ENCODE peak calls at places on chromosomes 4 and X, in nine cellular contexts. K is breast epithelium; A is hepatocyte; R is SK-N-SH; O is transverse colon; J is Caco-2; C is thoracic aorta; X is endodermal cell; G is CD8-positive, alpha-beta T cell. U is an unnamed sample.
A peak's percentile ranks its signal among the peaks of the same experiment; 100 is the strongest.

GRCh38 chr4:1309261-1310010 is 19.7 kb downstream of the MAEA start:
- DNase-seq in C (peak; percentile 80), A (peak; percentile 93), K (peak; percentile 76), R (peak; percentile 99), G (peak; percentile 63), O (peak; percentile 79), J (no peak), X (peak; percentile 98), U (peak; percentile 32)

GRCh38 chr4:176534566-176534965 is 214.8 kb downstream of the SPCS3 start:
- DNase-seq in G (no peak), R (no peak), K (no peak), O (no peak), J (no peak), C (no peak), X (no peak), A (no peak), U (no peak)

GRCh38 chr4:173074501-173074946 is 94.1 kb upstream of the GALNT7 start:
- DNase-seq in C (no peak), X (peak; percentile 90), G (no peak), K (no peak), A (peak; percentile 68), J (peak; percentile 5), O (no peak), R (no peak), U (no peak)

GRCh38 chr4:169270810-169271691 is at the start of gene SH3RF1:
- DNase-seq in X (peak; percentile 89), A (peak; percentile 92), R (peak; percentile 91), C (peak; percentile 66), G (no peak), O (peak; percentile 88), J (peak; percentile 89), K (peak; percentile 86), U (peak; percentile 85)

GRCh38 chrX:1618689-1619088 is 3.8 kb downstream of the ASMT start:
- DNase-seq in X (peak; percentile 96), J (no peak), O (no peak), A (no peak), K (no peak), G (no peak), C (no peak), R (no peak), U (no peak)

GRCh38 chrX:14801136-14801535 is 71.7 kb downstream of the FANCB start:
- DNase-seq in K (no peak), R (no peak), A (no peak), X (no peak), C (no peak), O (no peak), J (no peak), G (no peak), U (no peak)

GRCh38 chr4:131649227-131649626 is 1499.9 kb upstream of the PCDH10 start:
- DNase-seq in A (no peak), K (no peak), G (no peak), J (no peak), X (no peak), R (no peak), C (no peak), O (no peak), U (no peak)

GRCh38 chr4:179492260-179492844 is 2050.1 kb upstream of the AGA start:
- DNase-seq in A (no peak), J (no peak), C (no peak), G (no peak), O (no peak), R (no peak), K (no peak), X (no peak), U (no peak)

GRCh38 chr4:40521957-40522356 is 107.7 kb downstream of the RBM47 start:
- DNase-seq in J (no peak), K (no peak), A (no peak), R (no peak), X (no peak), O (no peak), G (no peak), C (no peak), U (no peak)

GRCh38 chr4:39846135-39846534 is 131.6 kb downstream of the PDS5A start:
- DNase-seq in A (no peak), G (no peak), X (no peak), R (no peak), J (no peak), C (no peak), K (no peak), O (peak; percentile 13), U (no peak)

GRCh38 chrX:20026278-20026677 is 35.4 kb upstream of the BCLAF3 start:
- DNase-seq in O (no peak), C (no peak), R (no peak), K (no peak), A (no peak), J (no peak), X (no peak), G (no peak), U (no peak)

GRCh38 chr4:130074096-130074495 is 978.1 kb downstream of the C4orf33 start:
- DNase-seq in C (no peak), G (no peak), K (no peak), A (no peak), X (no peak), O (no peak), J (no peak), R (no peak), U (peak; percentile 54)

GRCh38 chr4:102809190-102809589 is 18.2 kb downstream of the UBE2D3 start:
- DNase-seq in X (no peak), A (no peak), R (no peak), G (no peak), J (no peak), O (no peak), K (no peak), C (no peak), U (no peak)

GRCh38 chr4:102807345-102807744 is 20.0 kb downstream of the UBE2D3 start:
- DNase-seq in R (no peak), A (no peak), X (no peak), J (no peak), O (no peak), C (no peak), K (no peak), G (no peak), U (no peak)

GRCh38 chr4:102808009-102808408 is 19.3 kb downstream of the UBE2D3 start:
- DNase-seq in C (no peak), K (no peak), G (no peak), R (no peak), X (no peak), A (no peak), J (no peak), O (no peak), U (no peak)

GRCh38 chr4:102809691-102810090 is 17.7 kb downstream of the UBE2D3 start:
- DNase-seq in X (no peak), R (no peak), C (no peak), J (no peak), A (no peak), K (no peak), O (no peak), G (no peak), U (no peak)
- H3K4me1 ChIP-seq in X (no peaks in the 10 kb centered on the region), R (no peaks in the 10 kb centered on the region), C (peaks cover 55% of the 10 kb centered on the region), J (no peaks in the 10 kb centered on the region), A (no peaks in the 10 kb centered on the region), K (peaks cover 5% of the 10 kb centered on the region), O (peaks cover 12% of the 10 kb centered on the region), G (peaks cover 68% of the 10 kb centered on the region), U (no peaks in the 10 kb centered on the region)

GRCh38 chr4:242121-242848 is 63.0 kb downstream of the ZNF732 start:
- DNase-seq in O (peak; percentile 70), C (no peak), J (peak; percentile 31), K (peak; percentile 53), A (peak; percentile 35), G (peak; percentile 64), R (no peak), X (peak; percentile 64), U (peak; percentile 82)
- H3K9me3 ChIP-seq in O (peaks cover 5% of the 10 kb centered on the region), C (peaks cover 2% of the 10 kb centered on the region), J (peaks cover 16% of the 10 kb centered on the region), K (peaks cover 4% of the 10 kb centered on the region), A (no peaks in the 10 kb centered on the region), G (no peaks in the 10 kb centered on the region), R (peaks cover 14% of the 10 kb centered on the region), X (peaks cover 97% of the 10 kb centered on the region), U (peaks cover 1% of the 10 kb centered on the region)

GRCh38 chr4:184666670-184667069 is 17.1 kb downstream of the PRIMPOL start:
- DNase-seq in A (no peak), J (no peak), X (no peak), R (no peak), O (no peak), C (no peak), G (no peak), K (no peak), U (peak; percentile 96)

GRCh38 chr4:184669251-184669650 is 19.7 kb downstream of the PRIMPOL start:
- DNase-seq in R (no peak), A (no peak), C (no peak), X (no peak), J (no peak), O (no peak), G (no peak), K (no peak), U (no peak)

GRCh38 chr4:184668096-184668495 is 18.6 kb downstream of the PRIMPOL start:
- DNase-seq in G (no peak), O (no peak), J (no peak), A (no peak), K (no peak), R (no peak), X (no peak), C (no peak), U (no peak)

GRCh38 chr4:184671101-184671500 is 21.6 kb downstream of the PRIMPOL start:
- DNase-seq in R (no peak), J (no peak), O (peak; percentile 47), C (no peak), X (no peak), K (no peak), G (no peak), A (no peak), U (no peak)

GRCh38 chr4:184668511-184669114 is 19.1 kb downstream of the PRIMPOL start:
- DNase-seq in J (no peak), R (no peak), O (no peak), K (no peak), C (no peak), X (no peak), A (no peak), G (no peak), U (peak; percentile 43)
- H3K4me1 ChIP-seq in J (no peaks in the 10 kb centered on the region), R (no peaks in the 10 kb centered on the region), O (no peaks in the 10 kb centered on the region), K (no peaks in the 10 kb centered on the region), C (no peaks in the 10 kb centered on the region), X (no peaks in the 10 kb centered on the region), A (no peaks in the 10 kb centered on the region), G (peaks cover 18% of the 10 kb centered on the region), U (no peaks in the 10 kb centered on the region)

GRCh38 chr4:129063640-129064039 is 29.7 kb downstream of the SCLT1 start:
- DNase-seq in J (no peak), R (no peak), G (no peak), X (no peak), C (no peak), K (no peak), O (no peak), A (no peak), U (no peak)

GRCh38 chr4:129062580-129062979 is 30.8 kb downstream of the SCLT1 start:
- DNase-seq in J (no peak), O (no peak), X (no peak), A (no peak), R (no peak), K (no peak), G (no peak), C (no peak), U (no peak)

GRCh38 chr4:129064717-129065116 is 28.6 kb downstream of the SCLT1 start:
- DNase-seq in G (no peak), O (no peak), J (no peak), R (no peak), K (no peak), C (no peak), X (no peak), A (no peak), U (no peak)

DNA sequence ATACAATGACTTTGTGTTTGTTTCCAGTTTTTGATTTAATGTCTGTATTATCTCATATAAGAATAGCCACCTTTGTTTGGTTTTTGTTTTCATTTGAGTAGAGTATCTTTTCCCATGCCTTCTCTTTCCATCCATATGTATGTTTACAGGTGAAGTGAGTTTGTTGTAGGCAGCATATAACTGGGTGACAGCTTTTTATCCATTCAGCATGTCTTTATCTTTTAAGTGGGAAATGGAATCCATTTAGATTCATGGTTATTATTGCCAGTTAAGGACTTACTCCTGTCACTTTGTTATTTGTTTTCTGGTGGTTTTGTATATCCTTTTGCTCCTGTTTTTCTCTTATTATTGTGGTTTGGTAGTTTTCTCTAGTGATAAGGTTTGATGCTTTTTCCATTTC is 34.3 kb downstream of the SCLT1 start:
- DNase-seq in X (no peak), R (no peak), O (no peak), C (no peak), K (no peak), A (no peak), G (no peak), J (no peak), U (no peak)
- H3K9me3 ChIP-seq in X (peaks cover 96% of the 10 kb centered on the region), R (peaks cover 31% of the 10 kb centered on the region), O (peaks cover 78% of the 10 kb centered on the region), C (peaks cover 77% of the 10 kb centered on the region), K (peaks cover 56% of the 10 kb centered on the region), A (peaks cover 37% of the 10 kb centered on the region), G (peaks cover 57% of the 10 kb centered on the region), J (peaks cover 20% of the 10 kb centered on the region), U (peaks cover 2% of the 10 kb centered on the region)